ENCODE peak calls at places on chromosomes 4 and X, in six cellular contexts. W is astrocyte of the cerebellum, O is gastrocnemius medialis, A is stomach, E is mucosa of descending colon, S is fibroblast of lung. B is an unnamed sample.

GRCh38 chr4:40197879-40198689 is 1.3 kb downstream of the RHOH start:
- DNase-seq in S (no peak), A (no peak), E (no peak), W (no peak), O (no peak), B (no peak)

GRCh38 chr4:128810331-128810870 is 901 bp downstream of the JADE1 start:
- DNase-seq in E (peak), O (peak), W (no peak), S (no peak), A (peak), B (peak)

GRCh38 chrX:78517124-78517523 is 142.0 kb downstream of the RTL3 start:
- DNase-seq in E (no peak), O (no peak), W (no peak), A (no peak), S (peak), B (no peak)

GRCh38 chr4:145815626-145816025 is 123.0 kb downstream of the ZNF827 start:
- DNase-seq in A (no peak), E (no peak), W (no peak), O (no peak), S (peak), B (peak)

GRCh38 chrX:83501540-83501939 is 6.5 kb upstream of the POU3F4 start:
- DNase-seq in S (no peak), O (no peak), A (no peak), E (no peak), W (no peak), B (no peak)

GRCh38 chr4:83725076-83726074 is 189.5 kb downstream of the GPAT3 start:
- DNase-seq in A (no peak), S (no peak), E (no peak), O (no peak), W (no peak), B (no peak)

GRCh38 chr4:66766557-66766956 is 778.7 kb downstream of the CENPC start:
- DNase-seq in S (no peak), O (no peak), A (no peak), E (no peak), W (no peak), B (no peak)

GRCh38 chrX:18674788-18675735 is 3.2 kb upstream of the RS1 start:
- DNase-seq in S (peak), A (peak), E (peak), W (peak), O (peak), B (peak)

GRCh38 chr4:13980317-13980716 is 352.8 kb upstream of the BOD1L1 start:
- DNase-seq in A (no peak), W (peak), O (no peak), S (peak), E (no peak), B (peak)

GRCh38 chr4:57064811-57065711 is 45.1 kb downstream of the IGFBP7 start:
- DNase-seq in S (peak), A (peak), W (peak), O (peak), E (peak), B (peak)

GRCh38 chr4:76011700-76012387 is 4.5 kb upstream of the CXCL9 start:
- DNase-seq in W (peak), E (no peak), A (no peak), O (no peak), S (peak), B (peak)

GRCh38 chrX:48648299-48648698 is 35.3 kb upstream of the WAS start:
- DNase-seq in A (peak), W (peak), O (peak), E (no peak), S (peak), B (peak)

DNA sequence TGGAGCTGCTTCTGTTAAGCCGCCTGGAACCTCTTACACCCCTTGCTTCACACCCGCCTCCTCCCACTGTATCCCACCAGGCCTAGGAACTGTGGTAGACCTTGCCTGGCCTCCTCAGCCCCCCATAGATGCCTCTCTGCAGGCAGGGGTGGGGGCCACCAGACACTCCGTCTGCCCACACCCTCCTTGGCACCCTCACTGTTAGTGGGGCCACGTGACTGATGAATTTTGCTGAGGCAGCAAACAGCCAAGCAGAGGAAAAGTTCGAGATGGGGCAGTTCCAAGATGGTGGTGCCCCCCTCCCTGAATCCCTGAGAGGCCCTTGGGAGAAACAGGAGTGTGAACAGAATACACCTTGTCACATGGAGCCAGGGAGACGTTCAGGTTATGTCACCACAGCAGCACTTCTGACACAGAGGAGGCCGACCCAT is 41.2 kb upstream of the C4orf50 start:
- DNase-seq in A (no peak), E (no peak), S (no peak), O (no peak), W (no peak), B (no peak)
- H3K4me3 ChIP-seq in A (no peak), E (no peak), S (no peak), O (no peak), W (no peak), B (no peak)

GRCh38 chr4:103786014-103786413 is 66.2 kb upstream of the TACR3 start:
- DNase-seq in A (no peak), E (no peak), S (peak), W (peak), O (no peak), B (peak)
- TF ChIP-seq CTCF in A (no peak), E (no peak), S (peak), W (peak), O (peak), B (peak)

GRCh38 chrX:130120321-130120731 is 10.0 kb upstream of the ELF4 start:
- DNase-seq in O (no peak), E (no peak), W (no peak), S (no peak), A (no peak), B (no peak)

GRCh38 chrX:130118396-130118795 is 8.1 kb upstream of the ELF4 start:
- DNase-seq in W (peak), S (peak), A (no peak), E (no peak), O (no peak), B (peak)

GRCh38 chrX:130120746-130121504 is 10.6 kb upstream of the ELF4 start:
- DNase-seq in A (peak), W (no peak), E (peak), S (peak), O (peak), B (peak)

GRCh38 chrX:130118941-130119640 is 8.8 kb upstream of the ELF4 start:
- DNase-seq in S (peak), O (no peak), A (no peak), E (no peak), W (no peak), B (peak)

GRCh38 chrX:130121505-130121800 is 11.2 kb upstream of the ELF4 start:
- DNase-seq in S (no peak), O (no peak), E (no peak), A (no peak), W (no peak), B (no peak)
- H3K4me3 ChIP-seq in S (no peak), O (peak), E (no peak), A (no peak), W (no peak), B (no peak)

GRCh38 chrX:12767856-12768255 is 23.4 kb upstream of the PRPS2 start:
- DNase-seq in A (no peak), S (no peak), W (no peak), E (no peak), O (no peak), B (no peak)

GRCh38 chrX:12770440-12770839 is 20.8 kb upstream of the PRPS2 start:
- DNase-seq in S (no peak), W (no peak), A (no peak), O (no peak), E (no peak), B (peak)

DNA sequence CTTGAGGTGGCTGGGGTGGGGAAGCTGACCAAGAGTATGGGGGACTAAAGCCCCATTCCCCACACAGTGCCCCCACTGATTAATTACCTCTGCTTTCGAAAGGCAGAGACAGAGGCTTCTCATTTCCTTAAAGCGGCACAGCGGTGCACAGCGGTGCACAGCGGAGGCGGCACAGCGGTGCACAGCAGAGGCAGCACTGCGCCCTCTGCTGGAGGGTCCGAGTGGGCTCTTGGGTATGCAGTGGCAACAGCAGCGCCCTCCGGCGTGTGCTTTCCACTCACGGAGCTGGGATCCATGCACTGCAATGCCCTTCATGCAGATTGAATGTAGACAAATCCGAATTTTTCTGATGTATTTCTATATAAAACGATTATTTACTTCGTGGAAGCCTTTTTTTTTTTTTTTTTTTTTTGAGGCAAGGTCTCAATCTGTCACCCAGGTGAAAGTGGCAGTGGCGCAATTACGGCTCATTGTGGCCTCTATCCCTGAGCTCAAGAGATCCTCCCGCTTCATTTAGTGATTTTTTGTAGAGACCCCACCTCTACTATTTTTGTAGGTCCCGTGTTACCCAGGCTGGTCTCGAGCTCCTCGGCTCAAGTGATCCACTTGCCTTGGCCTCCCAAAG is 19.7 kb upstream of the PRPS2 start:
- DNase-seq in E (peak), W (no peak), S (peak), A (peak), O (no peak), B (peak)
- TF ChIP-seq CTCF in E (peak), W (peak), S (peak), A (no peak), O (no peak), B (peak)

GRCh38 chrX:139881130-139881529 is 51.7 kb downstream of the ATP11C start:
- DNase-seq in A (no peak), S (peak), E (no peak), W (no peak), O (no peak), B (peak)
- H3K4me3 ChIP-seq in A (no peak), S (no peak), E (no peak), W (no peak), O (no peak), B (no peak)

B was measured in cardiac fibroblast.